ENCODE peak calls at places on chromosomes 13 and 19, in eight cellular contexts. O, F, I, G, H, V, K and B are unnamed samples.

GRCh38 chr13:52862358-52863206 is 14.1 kb upstream of the PCDH8 start:
- DNase-seq in O (no peak), F (no peak), I (peak), G (peak), H (no peak), V (no peak), K (peak), B (peak)

GRCh38 chr13:43407023-43407581 is 379.7 kb downstream of the ENOX1 start:
- DNase-seq in O (no peak), F (no peak), I (no peak), G (no peak), H (no peak), V (no peak), K (no peak), B (no peak)

GRCh38 chr13:20711301-20712044 is 8.0 kb downstream of the IL17D start:
- DNase-seq in O (no peak), F (no peak), I (peak), G (peak), H (peak), V (no peak), K (no peak), B (peak)

GRCh38 chr19:32373614-32374295 is 28.3 kb downstream of the ZNF507 start:
- DNase-seq in O (peak), F (peak), I (no peak), G (peak), H (peak), V (peak), K (peak), B (peak)

GRCh38 chr13:38636756-38637155 is 50.1 kb upstream of the FREM2 start:
- DNase-seq in O (no peak), F (no peak), I (no peak), G (no peak), H (no peak), V (peak), K (no peak), B (peak)

GRCh38 chr19:50568321-50569022 is at the start of gene LRRC4B:
- DNase-seq in O (no peak), F (no peak), I (peak), G (no peak), H (no peak), V (peak), K (peak), B (no peak)

GRCh38 chr19:40805258-40805868 is 6.4 kb downstream of the EGLN2 start:
- DNase-seq in O (no peak), F (no peak), I (no peak), G (no peak), H (no peak), V (no peak), K (no peak), B (no peak)

GRCh38 chr19:53870485-53870844 is 2.8 kb downstream of the MYADM start:
- DNase-seq in O (no peak), F (peak), I (no peak), G (peak), H (no peak), V (peak), K (no peak), B (no peak)

GRCh38 chr13:34993470-34993869 is 51.4 kb downstream of the NBEA start:
- DNase-seq in O (no peak), F (no peak), I (no peak), G (no peak), H (peak), V (no peak), K (no peak), B (peak)